ENCODE peak calls at places on chromosomes 16 and 17, in seven cellular contexts. M is K562, B is cardiac fibroblast, X is prostate gland, R is left ventricle myocardium inferior, Y is MM.1S, P is colonic mucosa. D is an unnamed sample.

GRCh38 chr17:44087319-44087718 is 16.8 kb downstream of the G6PC3 start:
- DNase-seq in M (no peak), B (no peak), X (no peak), R (no peak), Y (no peak), P (no peak), D (no peak)

GRCh38 chr16:72935896-72936295 is 112.0 kb downstream of the ZFHX3 start:
- DNase-seq in M (no peak), B (no peak), X (no peak), R (no peak), Y (no peak), P (no peak), D (peak)

GRCh38 chr16:455453-455852 is 30.0 kb downstream of the RAB11FIP3 start:
- DNase-seq in M (no peak), B (no peak), X (no peak), R (no peak), Y (no peak), P (no peak), D (no peak)

GRCh38 chr16:4673387-4674046 is 19.8 kb upstream of the NUDT16L1 start:
- DNase-seq in M (no peak), B (no peak), X (no peak), R (no peak), Y (no peak), P (no peak), D (no peak)

GRCh38 chr17:47423406-47424295 is 99.9 kb downstream of the EFCAB13 start:
- DNase-seq in M (no peak), B (peak), X (peak), R (peak), Y (no peak), P (peak), D (no peak)

GRCh38 chr16:1154291-1154886 is 1.5 kb downstream of the CACNA1H start:
- DNase-seq in M (no peak), B (peak), X (no peak), R (no peak), Y (no peak), P (no peak), D (no peak)

GRCh38 chr17:2695961-2696760 is 15.4 kb downstream of the CLUH start:
- DNase-seq in M (no peak), B (no peak), X (no peak), R (no peak), Y (no peak), P (no peak), D (no peak)

GRCh38 chr16:57264950-57265371 is 19.5 kb downstream of the PLLP start:
- DNase-seq in M (no peak), B (no peak), X (peak), R (no peak), Y (no peak), P (peak), D (no peak)

GRCh38 chr16:48101069-48101674 is 54.6 kb downstream of the ABCC12 start:
- DNase-seq in M (no peak), B (no peak), X (no peak), R (no peak), Y (no peak), P (no peak), D (peak)

GRCh38 chr17:1455291-1455747 is 713 bp downstream of the CRK start:
- DNase-seq in M (peak), B (peak), X (peak), R (peak), Y (peak), P (peak), D (peak)

GRCh38 chr17:38579934-38580333 is 25.8 kb downstream of the SRCIN1 start:
- DNase-seq in M (peak), B (peak), X (no peak), R (no peak), Y (peak), P (no peak), D (peak)

GRCh38 chr16:68499011-68499410 is 40.1 kb upstream of the ZFP90 start:
- DNase-seq in M (no peak), B (no peak), X (no peak), R (no peak), Y (no peak), P (no peak), D (no peak)

GRCh38 chr16:53099318-53100130 is 44.7 kb downstream of the CHD9 start:
- DNase-seq in M (peak), B (peak), X (peak), R (peak), Y (peak), P (peak), D (peak)

GRCh38 chr17:6276711-6277110 is 158.2 kb downstream of the AIPL1 start:
- DNase-seq in M (no peak), B (no peak), X (no peak), R (no peak), Y (no peak), P (no peak), D (no peak)

GRCh38 chr16:52320930-52321439 is 226.0 kb downstream of the TOX3 start:
- DNase-seq in M (no peak), B (no peak), X (no peak), R (no peak), Y (peak), P (no peak), D (no peak)

GRCh38 chr17:31131299-31131698 is 36.5 kb downstream of the NF1 start:
- DNase-seq in M (no peak), B (no peak), X (no peak), R (no peak), Y (no peak), P (no peak), D (no peak)

GRCh38 chr16:11084484-11085024 is 140.2 kb downstream of the CLEC16A start:
- DNase-seq in M (peak), B (peak), X (no peak), R (no peak), Y (no peak), P (no peak), D (peak)

GRCh38 chr16:81707411-81708321 is 71.4 kb upstream of the PLCG2 start:
- DNase-seq in M (no peak), B (peak), X (no peak), R (peak), Y (no peak), P (peak), D (peak)

GRCh38 chr16:83145297-83145696 is 518.5 kb downstream of the CDH13 start:
- DNase-seq in M (no peak), B (no peak), X (no peak), R (no peak), Y (no peak), P (no peak), D (no peak)

GRCh38 chr17:76473541-76473985 is 6.2 kb downstream of the AANAT start:
- DNase-seq in M (peak), B (no peak), X (no peak), R (no peak), Y (no peak), P (no peak), D (no peak)

GRCh38 chr16:70710422-70711210 is 24.8 kb upstream of the MTSS2 start:
- DNase-seq in M (no peak), B (no peak), X (no peak), R (no peak), Y (no peak), P (no peak), D (no peak)

GRCh38 chr16:86911311-86911999 is 333.1 kb downstream of the FOXL1 start:
- DNase-seq in M (no peak), B (no peak), X (no peak), R (no peak), Y (no peak), P (no peak), D (no peak)

GRCh38 chr16:80875616-80876015 is 71.2 kb upstream of the CDYL2 start:
- DNase-seq in M (no peak), B (no peak), X (peak), R (no peak), Y (no peak), P (no peak), D (no peak)

GRCh38 chr16:2738615-2739014 is 13.8 kb upstream of the SRRM2 start:
- DNase-seq in M (peak), B (no peak), X (no peak), R (no peak), Y (no peak), P (no peak), D (no peak)

GRCh38 chr17:13596241-13596941 is 5.3 kb downstream of the HS3ST3A1 start:
- DNase-seq in M (no peak), B (no peak), X (no peak), R (no peak), Y (no peak), P (no peak), D (no peak)

GRCh38 chr17:31226373-31226772 is 70.7 kb downstream of the OMG start:
- DNase-seq in M (no peak), B (no peak), X (no peak), R (no peak), Y (no peak), P (no peak), D (no peak)

GRCh38 chr17:5254903-5255521 is 20.4 kb upstream of the SCIMP start:
- DNase-seq in M (no peak), B (no peak), X (no peak), R (no peak), Y (no peak), P (no peak), D (no peak)

GRCh38 chr17:21513012-21513570 is 136.9 kb downstream of the KCNJ12 start:
- DNase-seq in M (peak), B (peak), X (peak), R (peak), Y (peak), P (peak), D (peak)

GRCh38 chr16:12470311-12471229 is 333.1 kb downstream of the CPPED1 start:
- DNase-seq in M (no peak), B (no peak), X (no peak), R (peak), Y (no peak), P (no peak), D (no peak)

GRCh38 chr17:43860077-43860725 is 13.2 kb downstream of the CD300LG start:
- DNase-seq in M (no peak), B (peak), X (no peak), R (no peak), Y (no peak), P (no peak), D (peak)

GRCh38 chr16:47777191-47777590 is 316.1 kb downstream of the PHKB start:
- DNase-seq in M (no peak), B (peak), X (no peak), R (no peak), Y (no peak), P (no peak), D (peak)

GRCh38 chr16:28846933-28847273 is 755 bp upstream of the TUFM start:
- DNase-seq in M (no peak), B (no peak), X (no peak), R (no peak), Y (peak), P (no peak), D (no peak)
- TF ChIP-seq CTCF in M (no peak), B (no peak), X (no peak), R (no peak), Y (no peak), P (no peak), D (no peak)

DNA sequence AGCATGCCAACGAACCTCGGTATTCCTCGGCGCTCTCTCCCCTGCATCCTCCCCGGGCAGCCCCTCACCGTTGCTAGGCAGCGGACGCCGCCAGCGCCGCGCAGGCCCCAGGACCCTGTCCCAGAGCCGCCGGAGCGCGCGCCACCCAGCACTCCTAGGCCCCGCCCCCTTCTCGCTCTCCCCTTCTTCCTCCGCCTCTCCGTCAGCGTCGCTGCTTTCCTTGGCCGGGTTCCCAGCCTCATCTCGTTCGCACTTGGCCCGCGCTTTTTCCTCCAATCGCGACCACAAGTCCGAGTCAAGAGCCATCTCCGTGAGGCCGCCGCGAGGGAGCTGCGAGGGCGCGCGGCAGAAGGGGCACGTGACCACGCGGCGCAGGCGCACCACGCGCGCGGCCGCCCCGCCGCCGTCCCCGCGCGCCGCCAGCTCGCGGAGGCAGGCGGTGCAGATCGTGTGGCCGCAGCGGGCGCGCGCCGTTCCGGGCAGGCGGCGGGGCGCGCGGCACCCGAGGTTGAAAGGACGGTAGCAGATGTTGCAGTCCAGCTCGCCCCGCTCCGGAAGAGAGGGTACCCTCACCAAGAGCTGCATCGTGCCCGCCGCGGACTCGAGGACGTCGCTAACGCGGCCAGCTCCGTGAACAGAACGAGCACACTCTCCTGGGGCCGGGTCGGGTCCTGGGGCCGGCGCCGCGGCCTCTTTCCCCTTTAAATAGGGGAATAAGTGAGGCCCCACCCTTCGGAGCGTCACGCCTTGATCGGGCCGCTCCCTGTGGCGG is at the start of gene RNF227:
- DNase-seq in M (peak), B (peak), X (peak), R (peak), Y (peak), P (peak), D (peak)
- H3K4me3 ChIP-seq in M (peak), B (peak), X (peak), R (peak), Y (peak), P (peak), D (peak)

GRCh38 chr16:66658860-66659190 is 37.7 kb downstream of the CMTM4 start:
- DNase-seq in M (no peak), B (no peak), X (no peak), R (no peak), Y (no peak), P (no peak), D (no peak)

GRCh38 chr16:66660422-66661209 is 35.9 kb downstream of the CMTM4 start:
- DNase-seq in M (peak), B (peak), X (peak), R (peak), Y (no peak), P (peak), D (peak)

GRCh38 chr16:66661210-66661560 is 35.4 kb downstream of the CMTM4 start:
- DNase-seq in M (no peak), B (no peak), X (no peak), R (no peak), Y (no peak), P (no peak), D (no peak)

GRCh38 chr16:66658143-66658859 is 38.2 kb downstream of the CMTM4 start:
- DNase-seq in M (no peak), B (no peak), X (no peak), R (no peak), Y (no peak), P (no peak), D (no peak)

GRCh38 chr16:66662445-66663194 is 33.9 kb downstream of the CMTM4 start:
- DNase-seq in M (peak), B (peak), X (no peak), R (no peak), Y (peak), P (no peak), D (peak)
- TF ChIP-seq CTCF in M (peak), B (peak), X (no peak), R (peak), Y (peak), P (peak), D (peak)

GRCh38 chr17:60149691-60150582 is at the start of gene CA4:
- DNase-seq in M (peak), B (no peak), X (no peak), R (no peak), Y (no peak), P (no peak), D (no peak)
- H3K4me3 ChIP-seq in M (no peak), B (no peak), X (peak), R (peak), Y (no peak), P (peak), D (no peak)

DNA sequence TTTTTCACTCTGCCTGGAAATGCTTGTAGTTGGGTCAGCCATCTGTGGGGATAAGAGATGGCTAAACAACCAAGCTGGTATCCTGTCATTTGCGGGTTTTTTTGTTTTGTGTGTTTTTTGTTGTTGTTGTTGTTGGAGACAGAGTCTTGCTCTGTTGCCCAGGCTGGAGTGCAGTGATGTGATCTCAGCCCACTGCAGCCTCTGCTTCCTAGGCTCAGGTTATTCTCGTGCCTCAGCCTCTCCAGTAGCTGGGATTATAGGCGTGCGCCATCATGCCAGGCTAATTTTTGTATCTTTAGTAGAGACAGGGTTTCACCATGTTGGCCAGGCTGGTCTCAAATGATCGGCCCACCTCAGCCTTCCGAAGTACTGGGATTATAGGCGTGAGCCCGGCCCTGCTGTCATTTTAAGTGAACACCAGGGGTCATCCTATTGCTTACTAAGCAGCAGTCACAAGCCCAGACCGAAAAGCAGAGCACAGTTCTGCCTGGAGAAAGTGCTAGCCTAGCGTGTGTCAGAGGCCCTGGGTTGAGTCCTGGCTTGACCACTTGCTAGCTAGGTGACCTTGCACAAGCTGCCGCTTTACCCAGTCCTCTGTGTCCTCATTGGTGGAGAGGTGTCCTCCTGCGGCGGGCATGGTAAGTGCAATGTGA is 4.6 kb downstream of the SMCR8 start:
- DNase-seq in M (no peak), B (peak), X (peak), R (no peak), Y (peak), P (no peak), D (peak)
- TF ChIP-seq CTCF in M (peak), B (peak), X (peak), R (peak), Y (peak), P (no peak), D (peak)

DNA sequence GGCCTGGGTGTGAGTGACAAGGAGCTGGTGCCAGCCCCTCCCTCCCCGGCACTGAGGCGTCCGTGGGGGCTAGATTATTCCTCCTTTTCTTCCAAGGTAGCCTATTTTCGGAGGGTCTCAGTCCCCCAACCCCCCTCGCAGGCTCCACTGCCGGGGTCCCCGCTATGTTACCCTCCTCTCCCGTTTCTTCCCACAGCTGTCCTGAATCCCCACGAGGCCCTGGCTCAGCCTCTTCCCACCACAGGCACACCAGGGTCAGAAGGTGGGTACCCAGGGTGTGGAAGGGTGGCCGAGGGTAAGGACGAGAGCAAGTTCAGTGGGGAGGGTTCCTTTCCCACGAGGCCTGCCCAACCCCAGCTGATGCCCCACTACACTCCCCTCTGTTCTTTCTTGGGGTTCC is 611 bp downstream of the RAMP2 start:
- DNase-seq in M (no peak), B (no peak), X (no peak), R (no peak), Y (no peak), P (no peak), D (no peak)
- H3K4me3 ChIP-seq in M (no peak), B (peak), X (peak), R (peak), Y (peak), P (peak), D (peak)

DNA sequence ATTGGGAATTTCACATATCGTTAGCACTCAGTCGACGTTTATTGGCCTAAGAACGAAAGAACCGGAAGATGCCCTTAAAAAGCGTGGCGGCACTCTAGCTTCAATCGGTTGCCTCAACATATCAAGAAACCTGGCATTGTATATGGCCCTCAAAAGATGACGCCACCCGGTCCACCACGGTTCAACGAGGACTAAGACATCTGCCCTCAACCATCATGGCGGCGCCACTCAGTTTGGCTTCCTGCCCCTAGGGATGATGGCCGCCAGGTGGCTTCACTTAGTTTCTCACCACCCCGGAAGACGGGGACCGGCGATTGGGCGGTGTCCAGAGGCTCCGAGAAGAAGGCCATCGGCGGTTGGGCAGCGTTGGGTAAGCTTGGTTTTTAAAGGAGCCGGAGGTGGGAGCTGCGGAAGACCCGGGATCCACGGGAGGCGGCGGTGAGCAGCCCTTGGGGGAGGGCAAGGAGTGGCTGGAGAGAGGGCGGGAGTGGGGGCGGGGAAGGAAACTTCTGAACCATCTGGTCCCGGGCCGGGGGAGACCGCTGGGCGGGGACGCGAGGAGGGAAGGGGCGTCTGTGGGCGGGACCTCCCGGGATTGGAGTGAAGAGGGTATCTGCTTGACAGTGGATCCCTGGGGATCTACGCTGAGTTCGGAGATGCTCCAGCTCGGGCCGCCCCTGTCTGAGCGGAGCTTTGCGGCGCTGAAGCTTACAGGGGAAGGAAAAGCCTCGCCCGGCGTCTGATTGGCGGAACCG is at the start of gene PRR14:
- DNase-seq in M (peak), B (peak), X (peak), R (peak), Y (peak), P (peak), D (peak)
- TF ChIP-seq CTCF in M (peak), B (peak), X (peak), R (peak), Y (no peak), P (no peak), D (peak)

GRCh38 chr17:81060416-81060815 is 25.5 kb downstream of the BAIAP2 start:
- DNase-seq in M (no peak), B (no peak), X (peak), R (no peak), Y (no peak), P (peak), D (no peak)

GRCh38 chr17:81061027-81061426 is 26.1 kb downstream of the BAIAP2 start:
- DNase-seq in M (no peak), B (no peak), X (no peak), R (no peak), Y (no peak), P (no peak), D (no peak)

GRCh38 chr17:81064746-81065475 is 30.0 kb downstream of the BAIAP2 start:
- DNase-seq in M (no peak), B (peak), X (no peak), R (no peak), Y (no peak), P (no peak), D (peak)

GRCh38 chr17:81063488-81064093 is 28.6 kb downstream of the BAIAP2 start:
- DNase-seq in M (no peak), B (no peak), X (no peak), R (no peak), Y (no peak), P (no peak), D (no peak)

DNA sequence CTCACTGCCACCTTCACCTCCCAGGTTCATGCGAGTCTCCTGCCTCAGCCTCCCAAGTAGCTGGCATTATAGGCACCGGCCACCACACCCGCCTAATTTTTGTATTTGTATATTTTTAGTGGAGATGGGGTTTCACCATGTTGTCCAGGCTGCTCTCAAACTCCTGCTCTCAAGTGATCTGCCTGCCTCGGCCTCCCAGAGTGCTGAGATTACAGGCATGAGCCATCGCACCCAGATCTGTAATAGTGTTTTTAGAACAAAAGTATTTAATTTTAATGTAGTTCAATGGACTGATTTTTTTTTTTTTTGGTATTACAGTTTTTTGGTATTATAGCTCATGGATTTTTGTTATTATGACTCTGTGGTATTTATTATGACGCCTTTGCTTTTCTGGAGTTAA is 27.1 kb downstream of the BAIAP2 start:
- DNase-seq in M (no peak), B (no peak), X (no peak), R (no peak), Y (no peak), P (no peak), D (no peak)
- H3K4me3 ChIP-seq in M (no peak), B (no peak), X (no peak), R (no peak), Y (no peak), P (no peak), D (no peak)